ENCODE peak calls at places on chromosome 16, in nine cellular contexts. One of them, this sample, is unnamed.

GRCh38 chr16:58040496-58040846 is 14.9 kb downstream of the MMP15 start:
- DNase-seq in cardiac septum: no peak
- DNase-seq in activated CD8-positive, alpha-beta memory T cell treated with anti-CD3 and anti-CD28 coated beads, Interleukin-2, amount 50 U/mL, for 48 hours: no peak
- DNase-seq in ACHN: no peak
- DNase-seq in esophagus squamous epithelium: no peak
- DNase-seq in SK-N-SH: peak; percentile 15
- DNase-seq in KG1: no peak
- DNase-seq in HTR-8/SVneo: no peak
- DNase-seq in BE2C: no peak
- DNase-seq in this sample: no peak

GRCh38 chr16:24700549-24701392 is 28.7 kb upstream of the TNRC6A start:
- DNase-seq in ACHN: peak; percentile 100
- DNase-seq in esophagus squamous epithelium: peak; percentile 2
- DNase-seq in KG1: no peak
- DNase-seq in activated CD8-positive, alpha-beta memory T cell treated with anti-CD3 and anti-CD28 coated beads, Interleukin-2, amount 50 U/mL, for 48 hours: no peak
- DNase-seq in SK-N-SH: peak; percentile 28
- DNase-seq in cardiac septum: peak; percentile 78
- DNase-seq in HTR-8/SVneo: peak; percentile 88
- DNase-seq in BE2C: no peak
- DNase-seq in this sample: no peak

GRCh38 chr16:31071861-31072260 is 2.2 kb downstream of the ZNF668 start:
- DNase-seq in activated CD8-positive, alpha-beta memory T cell treated with anti-CD3 and anti-CD28 coated beads, Interleukin-2, amount 50 U/mL, for 48 hours: no peak
- DNase-seq in esophagus squamous epithelium: no peak
- DNase-seq in KG1: no peak
- DNase-seq in SK-N-SH: no peak
- DNase-seq in cardiac septum: no peak
- DNase-seq in BE2C: no peak
- DNase-seq in ACHN: no peak
- DNase-seq in HTR-8/SVneo: no peak
- DNase-seq in this sample: no peak

GRCh38 chr16:82034981-82035612 is at the start of gene HSD17B2:
- DNase-seq in ACHN: peak; percentile 86
- DNase-seq in cardiac septum: no peak
- DNase-seq in KG1: no peak
- DNase-seq in activated CD8-positive, alpha-beta memory T cell treated with anti-CD3 and anti-CD28 coated beads, Interleukin-2, amount 50 U/mL, for 48 hours: no peak
- DNase-seq in esophagus squamous epithelium: no peak
- DNase-seq in SK-N-SH: no peak
- DNase-seq in HTR-8/SVneo: no peak
- DNase-seq in BE2C: no peak
- DNase-seq in this sample: no peak

GRCh38 chr16:88377961-88378360 is 4.8 kb upstream of the ZNF469 start:
- DNase-seq in cardiac septum: peak; percentile 66
- DNase-seq in BE2C: peak; percentile 3
- DNase-seq in esophagus squamous epithelium: no peak
- DNase-seq in HTR-8/SVneo: no peak
- DNase-seq in activated CD8-positive, alpha-beta memory T cell treated with anti-CD3 and anti-CD28 coated beads, Interleukin-2, amount 50 U/mL, for 48 hours: no peak
- DNase-seq in KG1: no peak
- DNase-seq in SK-N-SH: no peak
- DNase-seq in ACHN: no peak
- DNase-seq in this sample: no peak

GRCh38 chr16:75022567-75022966 is 23.7 kb downstream of the ZNRF1 start:
- DNase-seq in BE2C: no peak
- DNase-seq in esophagus squamous epithelium: no peak
- DNase-seq in SK-N-SH: no peak
- DNase-seq in cardiac septum: no peak
- DNase-seq in ACHN: no peak
- DNase-seq in KG1: no peak
- DNase-seq in activated CD8-positive, alpha-beta memory T cell treated with anti-CD3 and anti-CD28 coated beads, Interleukin-2, amount 50 U/mL, for 48 hours: no peak
- DNase-seq in HTR-8/SVneo: no peak
- DNase-seq in this sample: no peak

GRCh38 chr16:68754117-68754792 is 17.2 kb downstream of the CDH1 start:
- DNase-seq in ACHN: no peak
- DNase-seq in HTR-8/SVneo: no peak
- DNase-seq in activated CD8-positive, alpha-beta memory T cell treated with anti-CD3 and anti-CD28 coated beads, Interleukin-2, amount 50 U/mL, for 48 hours: no peak
- DNase-seq in BE2C: no peak
- DNase-seq in KG1: no peak
- DNase-seq in esophagus squamous epithelium: no peak
- DNase-seq in SK-N-SH: no peak
- DNase-seq in cardiac septum: no peak
- DNase-seq in this sample: no peak

GRCh38 chr16:21033707-21034106 is 116.9 kb downstream of the DNAH3 start:
- DNase-seq in SK-N-SH: peak; percentile 15
- DNase-seq in KG1: no peak
- DNase-seq in BE2C: peak; percentile 31
- DNase-seq in activated CD8-positive, alpha-beta memory T cell treated with anti-CD3 and anti-CD28 coated beads, Interleukin-2, amount 50 U/mL, for 48 hours: no peak
- DNase-seq in HTR-8/SVneo: no peak
- DNase-seq in esophagus squamous epithelium: no peak
- DNase-seq in ACHN: no peak
- DNase-seq in cardiac septum: no peak
- DNase-seq in this sample: no peak

GRCh38 chr16:86347090-86347489 is 163.2 kb upstream of the FOXF1 start:
- DNase-seq in cardiac septum: no peak
- DNase-seq in ACHN: no peak
- DNase-seq in esophagus squamous epithelium: no peak
- DNase-seq in KG1: no peak
- DNase-seq in BE2C: no peak
- DNase-seq in SK-N-SH: no peak
- DNase-seq in HTR-8/SVneo: no peak
- DNase-seq in activated CD8-positive, alpha-beta memory T cell treated with anti-CD3 and anti-CD28 coated beads, Interleukin-2, amount 50 U/mL, for 48 hours: no peak
- DNase-seq in this sample: no peak

GRCh38 chr16:17743158-17743557 is 272.4 kb upstream of the XYLT1 start:
- DNase-seq in ACHN: no peak
- DNase-seq in HTR-8/SVneo: no peak
- DNase-seq in esophagus squamous epithelium: no peak
- DNase-seq in activated CD8-positive, alpha-beta memory T cell treated with anti-CD3 and anti-CD28 coated beads, Interleukin-2, amount 50 U/mL, for 48 hours: no peak
- DNase-seq in KG1: no peak
- DNase-seq in BE2C: no peak
- DNase-seq in SK-N-SH: no peak
- DNase-seq in cardiac septum: no peak
- DNase-seq in this sample: no peak

GRCh38 chr16:25827709-25828108 is 135.9 kb downstream of the HS3ST4 start:
- DNase-seq in BE2C: no peak
- DNase-seq in ACHN: no peak
- DNase-seq in KG1: no peak
- DNase-seq in activated CD8-positive, alpha-beta memory T cell treated with anti-CD3 and anti-CD28 coated beads, Interleukin-2, amount 50 U/mL, for 48 hours: no peak
- DNase-seq in cardiac septum: no peak
- DNase-seq in HTR-8/SVneo: no peak
- DNase-seq in SK-N-SH: no peak
- DNase-seq in esophagus squamous epithelium: no peak
- DNase-seq in this sample: no peak

GRCh38 chr16:66470556-66470955 is 43.5 kb downstream of the BEAN1 start:
- DNase-seq in activated CD8-positive, alpha-beta memory T cell treated with anti-CD3 and anti-CD28 coated beads, Interleukin-2, amount 50 U/mL, for 48 hours: no peak
- DNase-seq in BE2C: no peak
- DNase-seq in SK-N-SH: no peak
- DNase-seq in HTR-8/SVneo: no peak
- DNase-seq in cardiac septum: peak; percentile 19
- DNase-seq in ACHN: no peak
- DNase-seq in esophagus squamous epithelium: no peak
- DNase-seq in KG1: no peak
- DNase-seq in this sample: no peak

GRCh38 chr16:49484936-49485335 is 111.3 kb downstream of the C16orf78 start:
- DNase-seq in ACHN: no peak
- DNase-seq in HTR-8/SVneo: no peak
- DNase-seq in esophagus squamous epithelium: no peak
- DNase-seq in cardiac septum: peak; percentile 10
- DNase-seq in SK-N-SH: no peak
- DNase-seq in BE2C: no peak
- DNase-seq in KG1: no peak
- DNase-seq in activated CD8-positive, alpha-beta memory T cell treated with anti-CD3 and anti-CD28 coated beads, Interleukin-2, amount 50 U/mL, for 48 hours: no peak
- DNase-seq in this sample: no peak

GRCh38 chr16:24149102-24149501 is 107.0 kb upstream of the CACNG3 start:
- DNase-seq in BE2C: no peak
- DNase-seq in SK-N-SH: no peak
- DNase-seq in KG1: no peak
- DNase-seq in ACHN: no peak
- DNase-seq in esophagus squamous epithelium: no peak
- DNase-seq in cardiac septum: no peak
- DNase-seq in HTR-8/SVneo: no peak
- DNase-seq in activated CD8-positive, alpha-beta memory T cell treated with anti-CD3 and anti-CD28 coated beads, Interleukin-2, amount 50 U/mL, for 48 hours: no peak
- DNase-seq in this sample: no peak

GRCh38 chr16:70250748-70251650 is 741 bp downstream of the EXOSC6 start:
- DNase-seq in esophagus squamous epithelium: no peak
- DNase-seq in SK-N-SH: peak; percentile 76
- DNase-seq in BE2C: peak; percentile 55
- DNase-seq in KG1: peak; percentile 12
- DNase-seq in ACHN: peak; percentile 58
- DNase-seq in activated CD8-positive, alpha-beta memory T cell treated with anti-CD3 and anti-CD28 coated beads, Interleukin-2, amount 50 U/mL, for 48 hours: peak; percentile 73
- DNase-seq in HTR-8/SVneo: peak; percentile 55
- DNase-seq in cardiac septum: no peak
- DNase-seq in this sample: peak; percentile 37

GRCh38 chr16:88064889-88065746 is 113.9 kb downstream of the BANP start:
- DNase-seq in activated CD8-positive, alpha-beta memory T cell treated with anti-CD3 and anti-CD28 coated beads, Interleukin-2, amount 50 U/mL, for 48 hours: no peak
- DNase-seq in HTR-8/SVneo: no peak
- DNase-seq in esophagus squamous epithelium: no peak
- DNase-seq in cardiac septum: no peak
- DNase-seq in BE2C: no peak
- DNase-seq in SK-N-SH: no peak
- DNase-seq in ACHN: no peak
- DNase-seq in KG1: no peak
- DNase-seq in this sample: no peak

GRCh38 chr16:87499189-87499486 is 6.3 kb upstream of the ZCCHC14 start:
- DNase-seq in activated CD8-positive, alpha-beta memory T cell treated with anti-CD3 and anti-CD28 coated beads, Interleukin-2, amount 50 U/mL, for 48 hours: no peak
- DNase-seq in cardiac septum: no peak
- DNase-seq in KG1: no peak
- DNase-seq in BE2C: no peak
- DNase-seq in SK-N-SH: no peak
- DNase-seq in HTR-8/SVneo: peak; percentile 33
- DNase-seq in ACHN: peak; percentile 31
- DNase-seq in esophagus squamous epithelium: no peak
- DNase-seq in this sample: no peak

GRCh38 chr16:72873853-72874252 is 174.1 kb downstream of the ZFHX3 start:
- DNase-seq in KG1: no peak
- DNase-seq in BE2C: no peak
- DNase-seq in activated CD8-positive, alpha-beta memory T cell treated with anti-CD3 and anti-CD28 coated beads, Interleukin-2, amount 50 U/mL, for 48 hours: no peak
- DNase-seq in esophagus squamous epithelium: no peak
- DNase-seq in HTR-8/SVneo: no peak
- DNase-seq in ACHN: no peak
- DNase-seq in cardiac septum: no peak
- DNase-seq in SK-N-SH: no peak
- DNase-seq in this sample: no peak

GRCh38 chr16:585351-585750 is 4.5 kb upstream of the RAB40C start:
- DNase-seq in esophagus squamous epithelium: no peak
- DNase-seq in ACHN: peak; percentile 26
- DNase-seq in activated CD8-positive, alpha-beta memory T cell treated with anti-CD3 and anti-CD28 coated beads, Interleukin-2, amount 50 U/mL, for 48 hours: no peak
- DNase-seq in BE2C: no peak
- DNase-seq in KG1: no peak
- DNase-seq in cardiac septum: no peak
- DNase-seq in HTR-8/SVneo: no peak
- DNase-seq in SK-N-SH: peak; percentile 83
- DNase-seq in this sample: no peak

GRCh38 chr16:11254913-11255736 is 879 bp downstream of the SOCS1 start:
- DNase-seq in HTR-8/SVneo: no peak
- DNase-seq in cardiac septum: no peak
- DNase-seq in KG1: no peak
- DNase-seq in activated CD8-positive, alpha-beta memory T cell treated with anti-CD3 and anti-CD28 coated beads, Interleukin-2, amount 50 U/mL, for 48 hours: peak; percentile 81
- DNase-seq in esophagus squamous epithelium: no peak
- DNase-seq in SK-N-SH: peak; percentile 73
- DNase-seq in ACHN: peak; percentile 74
- DNase-seq in BE2C: peak; percentile 50
- DNase-seq in this sample: no peak

GRCh38 chr16:85384831-85385462 is 228.2 kb upstream of the GSE1 start:
- DNase-seq in HTR-8/SVneo: no peak
- DNase-seq in BE2C: peak; percentile 9
- DNase-seq in cardiac septum: peak; percentile 55
- DNase-seq in activated CD8-positive, alpha-beta memory T cell treated with anti-CD3 and anti-CD28 coated beads, Interleukin-2, amount 50 U/mL, for 48 hours: no peak
- DNase-seq in ACHN: no peak
- DNase-seq in KG1: no peak
- DNase-seq in esophagus squamous epithelium: no peak
- DNase-seq in SK-N-SH: no peak
- DNase-seq in this sample: no peak

GRCh38 chr16:22813946-22814325 is at the start of gene HS3ST2:
- DNase-seq in KG1: no peak
- DNase-seq in ACHN: no peak
- DNase-seq in activated CD8-positive, alpha-beta memory T cell treated with anti-CD3 and anti-CD28 coated beads, Interleukin-2, amount 50 U/mL, for 48 hours: no peak
- DNase-seq in cardiac septum: no peak
- DNase-seq in BE2C: peak; percentile 89
- DNase-seq in HTR-8/SVneo: no peak
- DNase-seq in SK-N-SH: peak; percentile 90
- DNase-seq in esophagus squamous epithelium: no peak
- DNase-seq in this sample: peak; percentile 6

GRCh38 chr16:71569621-71570020 is 7.3 kb downstream of the TAT start:
- DNase-seq in activated CD8-positive, alpha-beta memory T cell treated with anti-CD3 and anti-CD28 coated beads, Interleukin-2, amount 50 U/mL, for 48 hours: no peak
- DNase-seq in SK-N-SH: no peak
- DNase-seq in ACHN: no peak
- DNase-seq in HTR-8/SVneo: no peak
- DNase-seq in esophagus squamous epithelium: no peak
- DNase-seq in BE2C: no peak
- DNase-seq in cardiac septum: no peak
- DNase-seq in KG1: no peak
- DNase-seq in this sample: no peak

GRCh38 chr16:2326191-2326590 is 14.3 kb downstream of the ABCA3 start:
- DNase-seq in esophagus squamous epithelium: no peak
- DNase-seq in ACHN: no peak
- DNase-seq in SK-N-SH: no peak
- DNase-seq in HTR-8/SVneo: no peak
- DNase-seq in activated CD8-positive, alpha-beta memory T cell treated with anti-CD3 and anti-CD28 coated beads, Interleukin-2, amount 50 U/mL, for 48 hours: no peak
- DNase-seq in cardiac septum: no peak
- DNase-seq in BE2C: no peak
- DNase-seq in KG1: no peak
- DNase-seq in this sample: no peak

GRCh38 chr16:1850981-1851380 is 21.0 kb downstream of the MEIOB start:
- DNase-seq in ACHN: no peak
- DNase-seq in BE2C: no peak
- DNase-seq in SK-N-SH: no peak
- DNase-seq in esophagus squamous epithelium: no peak
- DNase-seq in cardiac septum: no peak
- DNase-seq in activated CD8-positive, alpha-beta memory T cell treated with anti-CD3 and anti-CD28 coated beads, Interleukin-2, amount 50 U/mL, for 48 hours: no peak
- DNase-seq in HTR-8/SVneo: no peak
- DNase-seq in KG1: no peak
- DNase-seq in this sample: no peak

GRCh38 chr16:19980866-19981265 is 92.8 kb downstream of the GPR139 start:
- DNase-seq in BE2C: peak; percentile 26
- DNase-seq in activated CD8-positive, alpha-beta memory T cell treated with anti-CD3 and anti-CD28 coated beads, Interleukin-2, amount 50 U/mL, for 48 hours: no peak
- DNase-seq in HTR-8/SVneo: no peak
- DNase-seq in ACHN: peak; percentile 49
- DNase-seq in esophagus squamous epithelium: no peak
- DNase-seq in cardiac septum: no peak
- DNase-seq in KG1: no peak
- DNase-seq in SK-N-SH: peak; percentile 41
- DNase-seq in this sample: no peak

GRCh38 chr16:58152246-58152868 is 23.2 kb upstream of the CFAP20 start:
- DNase-seq in SK-N-SH: no peak
- DNase-seq in ACHN: no peak
- DNase-seq in esophagus squamous epithelium: no peak
- DNase-seq in HTR-8/SVneo: no peak
- DNase-seq in BE2C: no peak
- DNase-seq in activated CD8-positive, alpha-beta memory T cell treated with anti-CD3 and anti-CD28 coated beads, Interleukin-2, amount 50 U/mL, for 48 hours: peak; percentile 10
- DNase-seq in cardiac septum: no peak
- DNase-seq in KG1: no peak
- DNase-seq in this sample: no peak

GRCh38 chr16:85615852-85616607 is 2.9 kb downstream of the GSE1 start:
- DNase-seq in ACHN: peak; percentile 80
- DNase-seq in cardiac septum: peak; percentile 90
- DNase-seq in KG1: peak; percentile 88
- DNase-seq in SK-N-SH: peak; percentile 86
- DNase-seq in activated CD8-positive, alpha-beta memory T cell treated with anti-CD3 and anti-CD28 coated beads, Interleukin-2, amount 50 U/mL, for 48 hours: peak; percentile 94
- DNase-seq in esophagus squamous epithelium: peak; percentile 39
- DNase-seq in HTR-8/SVneo: peak; percentile 80
- DNase-seq in BE2C: peak; percentile 93
- DNase-seq in this sample: peak; percentile 78

GRCh38 chr16:35795361-35796029 is 2336.1 kb downstream of the TP53TG3F start:
- DNase-seq in HTR-8/SVneo: no peak
- DNase-seq in cardiac septum: no peak
- DNase-seq in BE2C: peak; percentile 86
- DNase-seq in KG1: no peak
- DNase-seq in esophagus squamous epithelium: no peak
- DNase-seq in ACHN: no peak
- DNase-seq in activated CD8-positive, alpha-beta memory T cell treated with anti-CD3 and anti-CD28 coated beads, Interleukin-2, amount 50 U/mL, for 48 hours: no peak
- DNase-seq in SK-N-SH: peak; percentile 63
- DNase-seq in this sample: no peak

GRCh38 chr16:10578474-10579316 is 1.7 kb downstream of the EMP2 start:
- DNase-seq in esophagus squamous epithelium: no peak
- DNase-seq in SK-N-SH: no peak
- DNase-seq in HTR-8/SVneo: no peak
- DNase-seq in BE2C: no peak
- DNase-seq in KG1: no peak
- DNase-seq in cardiac septum: no peak
- DNase-seq in activated CD8-positive, alpha-beta memory T cell treated with anti-CD3 and anti-CD28 coated beads, Interleukin-2, amount 50 U/mL, for 48 hours: no peak
- DNase-seq in ACHN: no peak
- DNase-seq in this sample: no peak

GRCh38 chr16:85465328-85466307 is 147.5 kb upstream of the GSE1 start:
- DNase-seq in SK-N-SH: peak; percentile 90
- DNase-seq in HTR-8/SVneo: no peak
- DNase-seq in ACHN: no peak
- DNase-seq in esophagus squamous epithelium: no peak
- DNase-seq in cardiac septum: peak; percentile 84
- DNase-seq in KG1: no peak
- DNase-seq in activated CD8-positive, alpha-beta memory T cell treated with anti-CD3 and anti-CD28 coated beads, Interleukin-2, amount 50 U/mL, for 48 hours: no peak
- DNase-seq in BE2C: peak; percentile 69
- DNase-seq in this sample: no peak